ENCODE peak calls at places on chromosomes 11 and 22, in four cellular contexts. One of them, this sample, is unnamed.

GRCh38 chr11:45982656-45983470 is 60.4 kb downstream of the LARGE2 start:
- DNase-seq in activated naive CD8-positive, alpha-beta T cell treated with anti-CD3 and anti-CD28 coated beads, Interleukin-2, amount 50 U/mL, for 16 hours: no peak
- DNase-seq in IMR-90: peak
- DNase-seq in lower leg skin: no peak
- DNase-seq in this sample: no peak

GRCh38 chr11:19701421-19701820 is 11.2 kb upstream of the NAV2 start:
- DNase-seq in IMR-90: no peak
- DNase-seq in activated naive CD8-positive, alpha-beta T cell treated with anti-CD3 and anti-CD28 coated beads, Interleukin-2, amount 50 U/mL, for 16 hours: no peak
- DNase-seq in lower leg skin: no peak
- DNase-seq in this sample: no peak

GRCh38 chr22:31532060-31532459 is 35.7 kb downstream of the SFI1 start:
- DNase-seq in lower leg skin: no peak
- DNase-seq in activated naive CD8-positive, alpha-beta T cell treated with anti-CD3 and anti-CD28 coated beads, Interleukin-2, amount 50 U/mL, for 16 hours: no peak
- DNase-seq in IMR-90: peak
- DNase-seq in this sample: no peak

GRCh38 chr11:7670631-7671030 is 2.7 kb downstream of the CYB5R2 start:
- DNase-seq in IMR-90: no peak
- DNase-seq in lower leg skin: no peak
- DNase-seq in activated naive CD8-positive, alpha-beta T cell treated with anti-CD3 and anti-CD28 coated beads, Interleukin-2, amount 50 U/mL, for 16 hours: no peak
- DNase-seq in this sample: no peak

GRCh38 chr11:69945157-69945556 is 125.9 kb upstream of the FGF3 start:
- DNase-seq in lower leg skin: no peak
- DNase-seq in activated naive CD8-positive, alpha-beta T cell treated with anti-CD3 and anti-CD28 coated beads, Interleukin-2, amount 50 U/mL, for 16 hours: no peak
- DNase-seq in IMR-90: no peak
- DNase-seq in this sample: no peak

GRCh38 chr22:19429950-19430889 is 1.3 kb downstream of the HIRA start:
- DNase-seq in activated naive CD8-positive, alpha-beta T cell treated with anti-CD3 and anti-CD28 coated beads, Interleukin-2, amount 50 U/mL, for 16 hours: no peak
- DNase-seq in lower leg skin: no peak
- DNase-seq in IMR-90: peak
- DNase-seq in this sample: no peak

GRCh38 chr11:73099512-73100266 is 42.4 kb downstream of the FCHSD2 start:
- DNase-seq in IMR-90: no peak
- DNase-seq in lower leg skin: no peak
- DNase-seq in activated naive CD8-positive, alpha-beta T cell treated with anti-CD3 and anti-CD28 coated beads, Interleukin-2, amount 50 U/mL, for 16 hours: no peak
- DNase-seq in this sample: no peak

GRCh38 chr22:17985606-17986005 is 38.8 kb downstream of the MICAL3 start:
- DNase-seq in lower leg skin: no peak
- DNase-seq in IMR-90: no peak
- DNase-seq in activated naive CD8-positive, alpha-beta T cell treated with anti-CD3 and anti-CD28 coated beads, Interleukin-2, amount 50 U/mL, for 16 hours: no peak
- DNase-seq in this sample: no peak

GRCh38 chr22:39013923-39014722 is at the start of gene APOBEC3C:
- DNase-seq in IMR-90: peak
- DNase-seq in lower leg skin: peak
- DNase-seq in activated naive CD8-positive, alpha-beta T cell treated with anti-CD3 and anti-CD28 coated beads, Interleukin-2, amount 50 U/mL, for 16 hours: peak
- DNase-seq in this sample: peak

This sample was measured in tibial nerve.